ENCODE peak calls at places on chromosome 3, in eight cellular contexts. One of them, this sample, is unnamed.

GRCh38 chr3:46845397-46845859 is 17.8 kb downstream of the MYL3 start:
- DNase-seq in activated T-cell treated with anti-CD3 and anti-CD28 coated beads for 1 hour: no peak
- DNase-seq in SW480: no peak
- DNase-seq in foreskin fibroblast: peak; percentile 85
- DNase-seq in left colon: no peak
- DNase-seq in HT-29: peak; percentile 22
- DNase-seq in Panc1: no peak
- DNase-seq in NCI-H1694 treated with DMSO at 0.1 percent for 48 hours: peak; percentile 14
- DNase-seq in this sample: no peak

GRCh38 chr3:40971191-40972168 is 227.8 kb upstream of the CTNNB1 start:
- DNase-seq in left colon: peak; percentile 47
- DNase-seq in activated T-cell treated with anti-CD3 and anti-CD28 coated beads for 1 hour: no peak
- DNase-seq in SW480: peak; percentile 90
- DNase-seq in NCI-H1694 treated with DMSO at 0.1 percent for 48 hours: no peak
- DNase-seq in Panc1: peak; percentile 81
- DNase-seq in foreskin fibroblast: peak; percentile 49
- DNase-seq in HT-29: peak; percentile 76
- DNase-seq in this sample: peak; percentile 91

GRCh38 chr3:155193868-155194267 is 99.6 kb downstream of the STRIT1 start:
- DNase-seq in activated T-cell treated with anti-CD3 and anti-CD28 coated beads for 1 hour: no peak
- DNase-seq in Panc1: no peak
- DNase-seq in left colon: no peak
- DNase-seq in HT-29: no peak
- DNase-seq in SW480: no peak
- DNase-seq in NCI-H1694 treated with DMSO at 0.1 percent for 48 hours: no peak
- DNase-seq in foreskin fibroblast: no peak
- DNase-seq in this sample: no peak

GRCh38 chr3:129597792-129598381 is 8.6 kb downstream of the PLXND1 start:
- DNase-seq in HT-29: no peak
- DNase-seq in Panc1: no peak
- DNase-seq in activated T-cell treated with anti-CD3 and anti-CD28 coated beads for 1 hour: no peak
- DNase-seq in foreskin fibroblast: no peak
- DNase-seq in left colon: no peak
- DNase-seq in NCI-H1694 treated with DMSO at 0.1 percent for 48 hours: no peak
- DNase-seq in SW480: no peak
- DNase-seq in this sample: no peak

GRCh38 chr3:60755094-60755493 is 496.2 kb downstream of the FHIT start:
- DNase-seq in NCI-H1694 treated with DMSO at 0.1 percent for 48 hours: no peak
- DNase-seq in foreskin fibroblast: no peak
- DNase-seq in SW480: peak; percentile 18
- DNase-seq in activated T-cell treated with anti-CD3 and anti-CD28 coated beads for 1 hour: no peak
- DNase-seq in Panc1: no peak
- DNase-seq in HT-29: peak; percentile 1
- DNase-seq in left colon: no peak
- DNase-seq in this sample: no peak

GRCh38 chr3:124584552-124585391 is 145.5 kb upstream of the UMPS start:
- DNase-seq in Panc1: no peak
- DNase-seq in SW480: peak; percentile 79
- DNase-seq in NCI-H1694 treated with DMSO at 0.1 percent for 48 hours: no peak
- DNase-seq in left colon: peak; percentile 85
- DNase-seq in activated T-cell treated with anti-CD3 and anti-CD28 coated beads for 1 hour: peak; percentile 19
- DNase-seq in HT-29: peak; percentile 92
- DNase-seq in foreskin fibroblast: no peak
- DNase-seq in this sample: peak; percentile 90

GRCh38 chr3:110234831-110235230 is 836.8 kb upstream of the NECTIN3 start:
- DNase-seq in Panc1: no peak
- DNase-seq in HT-29: no peak
- DNase-seq in SW480: no peak
- DNase-seq in activated T-cell treated with anti-CD3 and anti-CD28 coated beads for 1 hour: no peak
- DNase-seq in NCI-H1694 treated with DMSO at 0.1 percent for 48 hours: no peak
- DNase-seq in left colon: no peak
- DNase-seq in foreskin fibroblast: peak; percentile 20
- DNase-seq in this sample: no peak

GRCh38 chr3:15815696-15816095 is 17.9 kb upstream of the ANKRD28 start:
- DNase-seq in foreskin fibroblast: peak; percentile 51
- DNase-seq in Panc1: no peak
- DNase-seq in HT-29: peak; percentile 45
- DNase-seq in activated T-cell treated with anti-CD3 and anti-CD28 coated beads for 1 hour: no peak
- DNase-seq in NCI-H1694 treated with DMSO at 0.1 percent for 48 hours: peak; percentile 72
- DNase-seq in SW480: peak; percentile 45
- DNase-seq in left colon: no peak
- DNase-seq in this sample: peak; percentile 32

GRCh38 chr3:158737987-158738615 is 5.8 kb upstream of the RARRES1 start:
- DNase-seq in left colon: no peak
- DNase-seq in SW480: no peak
- DNase-seq in foreskin fibroblast: peak; percentile 46
- DNase-seq in NCI-H1694 treated with DMSO at 0.1 percent for 48 hours: no peak
- DNase-seq in HT-29: no peak
- DNase-seq in Panc1: no peak
- DNase-seq in activated T-cell treated with anti-CD3 and anti-CD28 coated beads for 1 hour: no peak
- DNase-seq in this sample: no peak

GRCh38 chr3:164879201-164879600 is 199.1 kb downstream of the SI start:
- DNase-seq in SW480: no peak
- DNase-seq in Panc1: no peak
- DNase-seq in left colon: no peak
- DNase-seq in NCI-H1694 treated with DMSO at 0.1 percent for 48 hours: no peak
- DNase-seq in foreskin fibroblast: no peak
- DNase-seq in activated T-cell treated with anti-CD3 and anti-CD28 coated beads for 1 hour: no peak
- DNase-seq in HT-29: no peak
- DNase-seq in this sample: no peak

GRCh38 chr3:8237893-8238292 is 263.7 kb upstream of the LMCD1 start:
- DNase-seq in foreskin fibroblast: no peak
- DNase-seq in activated T-cell treated with anti-CD3 and anti-CD28 coated beads for 1 hour: no peak
- DNase-seq in SW480: no peak
- DNase-seq in HT-29: no peak
- DNase-seq in left colon: no peak
- DNase-seq in Panc1: no peak
- DNase-seq in NCI-H1694 treated with DMSO at 0.1 percent for 48 hours: no peak
- DNase-seq in this sample: no peak

GRCh38 chr3:171129827-171130226 is 103.3 kb upstream of the SLC2A2 start:
- DNase-seq in SW480: peak; percentile 63
- DNase-seq in foreskin fibroblast: peak; percentile 47
- DNase-seq in HT-29: no peak
- DNase-seq in activated T-cell treated with anti-CD3 and anti-CD28 coated beads for 1 hour: no peak
- DNase-seq in left colon: no peak
- DNase-seq in NCI-H1694 treated with DMSO at 0.1 percent for 48 hours: no peak
- DNase-seq in Panc1: no peak
- DNase-seq in this sample: no peak

GRCh38 chr3:177744873-177745646 is 547.8 kb upstream of the TBL1XR1 start:
- DNase-seq in activated T-cell treated with anti-CD3 and anti-CD28 coated beads for 1 hour: no peak
- DNase-seq in HT-29: no peak
- DNase-seq in left colon: no peak
- DNase-seq in Panc1: no peak
- DNase-seq in NCI-H1694 treated with DMSO at 0.1 percent for 48 hours: no peak
- DNase-seq in foreskin fibroblast: no peak
- DNase-seq in SW480: peak; percentile 11
- DNase-seq in this sample: no peak

GRCh38 chr3:123872621-123873020 is 11.5 kb downstream of the MYLK start:
- DNase-seq in foreskin fibroblast: no peak
- DNase-seq in SW480: no peak
- DNase-seq in activated T-cell treated with anti-CD3 and anti-CD28 coated beads for 1 hour: no peak
- DNase-seq in left colon: no peak
- DNase-seq in NCI-H1694 treated with DMSO at 0.1 percent for 48 hours: no peak
- DNase-seq in HT-29: no peak
- DNase-seq in Panc1: no peak
- DNase-seq in this sample: no peak

GRCh38 chr3:127749787-127750225 is 72.5 kb downstream of the MGLL start:
- DNase-seq in Panc1: no peak
- DNase-seq in NCI-H1694 treated with DMSO at 0.1 percent for 48 hours: peak; percentile 76
- DNase-seq in foreskin fibroblast: no peak
- DNase-seq in HT-29: no peak
- DNase-seq in left colon: no peak
- DNase-seq in activated T-cell treated with anti-CD3 and anti-CD28 coated beads for 1 hour: no peak
- DNase-seq in SW480: peak; percentile 11
- DNase-seq in this sample: no peak

GRCh38 chr3:24428470-24428869 is 66.2 kb downstream of the THRB start:
- DNase-seq in HT-29: no peak
- DNase-seq in SW480: no peak
- DNase-seq in NCI-H1694 treated with DMSO at 0.1 percent for 48 hours: no peak
- DNase-seq in foreskin fibroblast: no peak
- DNase-seq in left colon: no peak
- DNase-seq in Panc1: no peak
- DNase-seq in activated T-cell treated with anti-CD3 and anti-CD28 coated beads for 1 hour: no peak
- DNase-seq in this sample: no peak

GRCh38 chr3:143808999-143809700 is 39.1 kb downstream of the SLC9A9 start:
- DNase-seq in SW480: no peak
- DNase-seq in HT-29: no peak
- DNase-seq in activated T-cell treated with anti-CD3 and anti-CD28 coated beads for 1 hour: no peak
- DNase-seq in Panc1: no peak
- DNase-seq in NCI-H1694 treated with DMSO at 0.1 percent for 48 hours: no peak
- DNase-seq in left colon: no peak
- DNase-seq in foreskin fibroblast: no peak
- DNase-seq in this sample: no peak

GRCh38 chr3:2098398-2099027 is at the start of gene CNTN4:
- DNase-seq in foreskin fibroblast: no peak
- DNase-seq in activated T-cell treated with anti-CD3 and anti-CD28 coated beads for 1 hour: no peak
- DNase-seq in HT-29: no peak
- DNase-seq in left colon: peak; percentile 79
- DNase-seq in Panc1: no peak
- DNase-seq in NCI-H1694 treated with DMSO at 0.1 percent for 48 hours: peak; percentile 44
- DNase-seq in SW480: peak; percentile 59
- DNase-seq in this sample: peak; percentile 10

GRCh38 chr3:194512895-194513601 is 26.2 kb upstream of the ATP13A3 start:
- DNase-seq in foreskin fibroblast: no peak
- DNase-seq in Panc1: no peak
- DNase-seq in NCI-H1694 treated with DMSO at 0.1 percent for 48 hours: no peak
- DNase-seq in left colon: no peak
- DNase-seq in activated T-cell treated with anti-CD3 and anti-CD28 coated beads for 1 hour: no peak
- DNase-seq in SW480: no peak
- DNase-seq in HT-29: peak; percentile 49
- DNase-seq in this sample: no peak

GRCh38 chr3:25448750-25449684 is 21.0 kb downstream of the RARB start:
- DNase-seq in HT-29: peak; percentile 16
- DNase-seq in Panc1: no peak
- DNase-seq in left colon: peak; percentile 86
- DNase-seq in SW480: no peak
- DNase-seq in NCI-H1694 treated with DMSO at 0.1 percent for 48 hours: peak; percentile 2
- DNase-seq in foreskin fibroblast: peak; percentile 43
- DNase-seq in activated T-cell treated with anti-CD3 and anti-CD28 coated beads for 1 hour: no peak
- DNase-seq in this sample: peak; percentile 70

GRCh38 chr3:186815490-186815889 is 9.2 kb upstream of the RFC4 start:
- DNase-seq in NCI-H1694 treated with DMSO at 0.1 percent for 48 hours: no peak
- DNase-seq in left colon: no peak
- DNase-seq in SW480: peak; percentile 72
- DNase-seq in activated T-cell treated with anti-CD3 and anti-CD28 coated beads for 1 hour: no peak
- DNase-seq in foreskin fibroblast: peak; percentile 57
- DNase-seq in HT-29: no peak
- DNase-seq in Panc1: no peak
- DNase-seq in this sample: no peak

GRCh38 chr3:67593761-67594234 is 60.6 kb downstream of the SUCLG2 start:
- DNase-seq in NCI-H1694 treated with DMSO at 0.1 percent for 48 hours: no peak
- DNase-seq in HT-29: no peak
- DNase-seq in Panc1: no peak
- DNase-seq in SW480: no peak
- DNase-seq in left colon: peak; percentile 9
- DNase-seq in foreskin fibroblast: peak; percentile 78
- DNase-seq in activated T-cell treated with anti-CD3 and anti-CD28 coated beads for 1 hour: no peak
- DNase-seq in this sample: no peak

This sample was measured in small intestine.